ENCODE peak calls at places on chromosomes 4 and X, in eight cellular contexts. D is kidney epithelial cell, W is lower lobe of right lung, G is tibial nerve, P is NB4, T is lower leg skin, X is MCF 10A, J is HFF-Myc. B is an unnamed sample.
A peak's percentile ranks its signal among the peaks of the same experiment; 100 is the strongest.

GRCh38 chr4:123361195-123361861 is 35.3 kb upstream of the SPRY1 start:
- DNase-seq in D (no peak), W (no peak), G (no peak), P (no peak), T (no peak), X (peak; percentile 63), J (peak; percentile 66), B (no peak)

GRCh38 chrX:125382889-125383288 is 63.2 kb downstream of the TEX13C start:
- DNase-seq in D (no peak), W (no peak), G (no peak), P (no peak), T (no peak), X (no peak), J (no peak), B (no peak)

GRCh38 chrX:139640259-139640658 is 67.7 kb downstream of the MCF2 start:
- DNase-seq in D (no peak), W (no peak), G (no peak), P (no peak), T (no peak), X (peak; percentile 38), J (no peak), B (no peak)

GRCh38 chr4:82811838-82812672 is 13.5 kb upstream of the SCD5 start:
- DNase-seq in D (no peak), W (no peak), G (no peak), P (peak; percentile 14), T (no peak), X (no peak), J (no peak), B (no peak)

GRCh38 chrX:646796-647195 is 16.2 kb downstream of the SHOX start:
- DNase-seq in D (no peak), W (no peak), G (no peak), P (no peak), T (no peak), X (no peak), J (no peak), B (no peak)

GRCh38 chrX:23127586-23127985 is 127.8 kb downstream of the DDX53 start:
- DNase-seq in D (no peak), W (no peak), G (no peak), P (no peak), T (no peak), X (no peak), J (no peak), B (no peak)

GRCh38 chrX:9587551-9588096 is 122.8 kb downstream of the TBL1X start:
- DNase-seq in D (no peak), W (no peak), G (no peak), P (no peak), T (peak; percentile 36), X (no peak), J (no peak), B (no peak)

GRCh38 chr4:81827568-81828202 is 356.0 kb upstream of the RASGEF1B start:
- DNase-seq in D (no peak), W (no peak), G (no peak), P (no peak), T (no peak), X (no peak), J (no peak), B (no peak)

GRCh38 chr4:123922847-123923246 is 526.3 kb downstream of the SPRY1 start:
- DNase-seq in D (no peak), W (no peak), G (no peak), P (no peak), T (no peak), X (no peak), J (no peak), B (no peak)

GRCh38 chr4:35164063-35164462 is 1080.3 kb downstream of the ARAP2 start:
- DNase-seq in D (no peak), W (no peak), G (no peak), P (no peak), T (no peak), X (no peak), J (no peak), B (no peak)

GRCh38 chr4:53012738-53013137 is 150.6 kb downstream of the RASL11B start:
- DNase-seq in D (no peak), W (no peak), G (no peak), P (peak; percentile 24), T (no peak), X (no peak), J (no peak), B (no peak)

GRCh38 chrX:109886122-109886761 is 116.7 kb upstream of the TMEM164 start:
- DNase-seq in D (no peak), W (peak; percentile 41), G (no peak), P (peak; percentile 73), T (no peak), X (peak; percentile 66), J (no peak), B (no peak)

GRCh38 chr4:63063765-63064164 is 1345.5 kb downstream of the TECRL start:
- DNase-seq in D (no peak), W (no peak), G (no peak), P (no peak), T (no peak), X (no peak), J (no peak), B (no peak)

GRCh38 chrX:54180403-54180802 is 2.7 kb downstream of the FAM120C start:
- DNase-seq in D (no peak), W (no peak), G (no peak), P (no peak), T (no peak), X (no peak), J (no peak), B (no peak)

GRCh38 chrX:155070038-155070437 is 898 bp downstream of the CMC4 start:
- DNase-seq in D (no peak), W (no peak), G (no peak), P (peak; percentile 25), T (no peak), X (peak; percentile 9), J (no peak), B (no peak)

GRCh38 chrX:74300869-74301268 is 3.1 kb upstream of the ZCCHC13 start:
- DNase-seq in D (no peak), W (no peak), G (no peak), P (no peak), T (no peak), X (no peak), J (no peak), B (no peak)
- TF ChIP-seq CTCF in D (no peak), W (no peak), G (no peak), P (no peak), T (no peak), X (no peak), J (no peak), B (no peak)

GRCh38 chr4:101977096-101977495 is 186.6 kb downstream of the BANK1 start:
- DNase-seq in D (peak; percentile 92), W (no peak), G (no peak), P (no peak), T (peak; percentile 83), X (peak; percentile 97), J (peak; percentile 94), B (no peak)
- TF ChIP-seq CTCF in D (no peak), W (no peak), G (no peak), P (no peak), T (no peak), X (no peak), J (no peak), B (no peak)

GRCh38 chr4:80321776-80322175 is 13.8 kb upstream of the CFAP299 start:
- DNase-seq in D (no peak), W (no peak), G (no peak), P (no peak), T (no peak), X (no peak), J (no peak), B (no peak)
- TF ChIP-seq CTCF in D (no peak), W (no peak), G (no peak), P (no peak), T (no peak), X (no peak), J (no peak), B (no peak)

GRCh38 chr4:55138367-55138766 is 13.0 kb upstream of the KDR start:
- DNase-seq in D (no peak), W (no peak), G (no peak), P (no peak), T (no peak), X (no peak), J (no peak), B (no peak)

GRCh38 chr4:55143858-55144257 is 18.5 kb upstream of the KDR start:
- DNase-seq in D (no peak), W (no peak), G (no peak), P (no peak), T (no peak), X (peak; percentile 57), J (no peak), B (no peak)
- TF ChIP-seq CTCF in D (no peak), W (no peak), G (no peak), P (no peak), T (no peak), X (no peak), J (no peak), B (no peak)